ENCODE peak calls at places on chromosomes 7 and 10, in nine cellular contexts. T is GM06990, X is cardiac muscle cell, A is cardiac fibroblast, M is Calu3, O is body of pancreas, C is GM20000, S is WTC11, K is fibroblast of lung. R is an unnamed sample.

GRCh38 chr10:82814635-82815034 is 939.6 kb downstream of the NRG3 start:
- DNase-seq in T (no peak), X (no peak), A (peak), M (no peak), O (no peak), C (no peak), S (no peak), K (peak), R (no peak)

GRCh38 chr10:126090911-126091728 is 194.8 kb downstream of the FANK1 start:
- DNase-seq in T (no peak), X (peak), A (peak), M (peak), O (no peak), C (no peak), S (no peak), K (peak), R (no peak)

GRCh38 chr7:15015545-15016314 is 113.2 kb upstream of the DGKB start:
- DNase-seq in T (no peak), X (peak), A (peak), M (peak), O (peak), C (peak), S (peak), K (peak), R (peak)

GRCh38 chr7:106766551-106766950 is 98.5 kb upstream of the PIK3CG start:
- DNase-seq in T (no peak), X (no peak), A (no peak), M (no peak), O (no peak), C (no peak), S (no peak), K (no peak), R (no peak)

GRCh38 chr7:114929570-114929969 is 7.7 kb downstream of the MDFIC start:
- DNase-seq in T (no peak), X (no peak), A (no peak), M (no peak), O (no peak), C (no peak), S (no peak), K (no peak), R (no peak)

GRCh38 chr10:16887565-16887964 is 70.3 kb upstream of the RSU1 start:
- DNase-seq in T (no peak), X (peak), A (peak), M (no peak), O (no peak), C (no peak), S (no peak), K (peak), R (no peak)

GRCh38 chr7:87876759-87877234 is 504 bp downstream of the DBF4 start:
- DNase-seq in T (no peak), X (peak), A (peak), M (peak), O (peak), C (peak), S (peak), K (peak), R (peak)

GRCh38 chr7:158812684-158813083 is 16.6 kb downstream of the ESYT2 start:
- DNase-seq in T (no peak), X (no peak), A (no peak), M (no peak), O (no peak), C (no peak), S (no peak), K (no peak), R (no peak)

GRCh38 chr7:29078286-29078685 is 68.1 kb downstream of the CPVL start:
- DNase-seq in T (no peak), X (no peak), A (no peak), M (no peak), O (no peak), C (no peak), S (no peak), K (no peak), R (no peak)

GRCh38 chr7:128777156-128778123 is 1.8 kb upstream of the OPN1SW start:
- DNase-seq in T (no peak), X (peak), A (peak), M (no peak), O (no peak), C (no peak), S (no peak), K (no peak), R (no peak)

GRCh38 chr10:93445097-93445960 is 36.8 kb downstream of the MYOF start:
- DNase-seq in T (no peak), X (peak), A (peak), M (peak), O (peak), C (no peak), S (peak), K (peak), R (peak)

GRCh38 chr7:111029574-111030357 is 61.2 kb upstream of the LRRN3 start:
- DNase-seq in T (peak), X (peak), A (peak), M (no peak), O (no peak), C (peak), S (no peak), K (peak), R (no peak)

GRCh38 chr10:117936136-117936535 is 110.6 kb downstream of the RAB11FIP2 start:
- DNase-seq in T (no peak), X (peak), A (peak), M (no peak), O (no peak), C (no peak), S (no peak), K (no peak), R (no peak)

GRCh38 chr7:129188372-129188891 is at the start of gene SMO:
- DNase-seq in T (no peak), X (peak), A (no peak), M (no peak), O (peak), C (peak), S (peak), K (peak), R (peak)

GRCh38 chr7:51133992-51134391 is 182.6 kb downstream of the COBL start:
- DNase-seq in T (no peak), X (peak), A (peak), M (no peak), O (no peak), C (no peak), S (no peak), K (no peak), R (no peak)

GRCh38 chr10:132446661-132447445 is 49.9 kb downstream of the PWWP2B start:
- DNase-seq in T (peak), X (peak), A (peak), M (peak), O (peak), C (peak), S (no peak), K (peak), R (no peak)

GRCh38 chr10:11150876-11151275 is 133.2 kb downstream of the CELF2 start:
- DNase-seq in T (no peak), X (no peak), A (no peak), M (no peak), O (no peak), C (no peak), S (no peak), K (no peak), R (no peak)

GRCh38 chr10:132627736-132628512 is 90.3 kb downstream of the INPP5A start:
- DNase-seq in T (no peak), X (peak), A (peak), M (no peak), O (no peak), C (peak), S (peak), K (peak), R (no peak)

GRCh38 chr7:34158754-34159153 is 253.4 kb downstream of the BMPER start:
- DNase-seq in T (no peak), X (no peak), A (no peak), M (no peak), O (no peak), C (no peak), S (peak), K (no peak), R (no peak)

GRCh38 chr10:25059990-25060389 is 43.6 kb downstream of the THNSL1 start:
- DNase-seq in T (no peak), X (peak), A (peak), M (peak), O (peak), C (no peak), S (no peak), K (peak), R (no peak)

GRCh38 chr7:156022483-156023459 is 210.5 kb upstream of the SHH start:
- DNase-seq in T (no peak), X (no peak), A (no peak), M (no peak), O (no peak), C (no peak), S (no peak), K (no peak), R (no peak)

GRCh38 chr7:158263964-158264748 is 323.5 kb downstream of the PTPRN2 start:
- DNase-seq in T (no peak), X (no peak), A (no peak), M (no peak), O (no peak), C (no peak), S (no peak), K (no peak), R (no peak)

GRCh38 chr7:4889682-4890081 is 6.2 kb upstream of the RADIL start:
- DNase-seq in T (no peak), X (no peak), A (no peak), M (no peak), O (no peak), C (no peak), S (no peak), K (no peak), R (no peak)

GRCh38 chr10:3992374-3993178 is 207.6 kb upstream of the KLF6 start:
- DNase-seq in T (no peak), X (no peak), A (no peak), M (no peak), O (no peak), C (no peak), S (no peak), K (no peak), R (peak)

GRCh38 chr10:96673318-96674099 is 46.8 kb downstream of the PIK3AP1 start:
- DNase-seq in T (no peak), X (peak), A (peak), M (peak), O (peak), C (peak), S (no peak), K (peak), R (no peak)

GRCh38 chr7:116525913-116526857 is 1.3 kb downstream of the CAV1 start:
- DNase-seq in T (peak), X (peak), A (peak), M (peak), O (peak), C (peak), S (peak), K (peak), R (peak)

GRCh38 chr7:15544050-15544449 is 17.8 kb downstream of the AGMO start:
- DNase-seq in T (no peak), X (no peak), A (no peak), M (no peak), O (no peak), C (no peak), S (no peak), K (no peak), R (no peak)

GRCh38 chr10:35508647-35509046 is 96.5 kb upstream of the GJD4 start:
- DNase-seq in T (no peak), X (no peak), A (no peak), M (no peak), O (no peak), C (no peak), S (no peak), K (no peak), R (no peak)

GRCh38 chr7:120554960-120555571 is 282.1 kb downstream of the KCND2 start:
- DNase-seq in T (no peak), X (peak), A (peak), M (peak), O (peak), C (peak), S (peak), K (peak), R (peak)

GRCh38 chr7:78490526-78490925 is 692.0 kb downstream of the PHTF2 start:
- DNase-seq in T (no peak), X (no peak), A (no peak), M (no peak), O (no peak), C (no peak), S (no peak), K (no peak), R (no peak)

GRCh38 chr7:123770378-123770777 is 21.6 kb upstream of the WASL start:
- DNase-seq in T (peak), X (peak), A (peak), M (peak), O (no peak), C (peak), S (no peak), K (peak), R (no peak)

GRCh38 chr7:90432752-90433151 is 29.5 kb downstream of the CLDN12 start:
- DNase-seq in T (no peak), X (no peak), A (no peak), M (no peak), O (no peak), C (no peak), S (no peak), K (no peak), R (no peak)

GRCh38 chr7:117639966-117640365 is 160.1 kb downstream of the CFTR start:
- DNase-seq in T (no peak), X (no peak), A (no peak), M (no peak), O (no peak), C (no peak), S (no peak), K (no peak), R (no peak)

GRCh38 chr10:110163841-110164240 is 43.6 kb upstream of the MXI1 start:
- DNase-seq in T (no peak), X (no peak), A (no peak), M (no peak), O (no peak), C (no peak), S (no peak), K (no peak), R (no peak)

GRCh38 chr10:96496281-96496925 is 17.3 kb downstream of the TLL2 start:
- DNase-seq in T (no peak), X (peak), A (peak), M (no peak), O (no peak), C (no peak), S (peak), K (peak), R (peak)

GRCh38 chr7:1693991-1694524 is 24.0 kb downstream of the ELFN1 start:
- DNase-seq in T (no peak), X (peak), A (peak), M (peak), O (peak), C (no peak), S (peak), K (peak), R (peak)

GRCh38 chr10:124554085-124554858 is 92.6 kb downstream of the LHPP start:
- DNase-seq in T (no peak), X (no peak), A (no peak), M (no peak), O (no peak), C (no peak), S (peak), K (no peak), R (no peak)

GRCh38 chr7:39892361-39892760 is 57.7 kb upstream of the CDK13 start:
- DNase-seq in T (no peak), X (no peak), A (no peak), M (peak), O (no peak), C (no peak), S (no peak), K (no peak), R (no peak)

GRCh38 chr10:71985542-71986250 is 21.5 kb downstream of the CHST3 start:
- DNase-seq in T (peak), X (peak), A (peak), M (no peak), O (no peak), C (peak), S (no peak), K (peak), R (no peak)

DNA sequence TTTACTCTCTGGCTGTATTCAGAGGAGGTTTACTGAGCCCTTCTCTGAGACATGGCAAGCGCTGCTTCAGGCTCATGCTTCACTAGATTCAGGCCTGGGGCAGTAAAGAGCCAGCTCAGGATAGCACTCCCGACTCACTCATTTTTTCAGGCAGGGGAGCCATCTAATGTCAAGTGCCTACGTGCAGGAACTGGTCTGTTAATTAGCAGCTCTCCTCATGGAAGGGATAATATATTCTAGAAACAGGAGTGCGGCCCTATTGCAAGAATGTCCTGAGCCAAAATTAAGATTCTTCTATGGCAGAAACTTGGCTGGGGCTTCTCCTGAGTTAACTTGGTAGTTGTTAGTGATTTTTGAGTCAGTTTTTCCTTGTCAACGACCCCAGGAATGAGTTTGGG is 111.3 kb downstream of the EGFR start:
- DNase-seq in T (no peak), X (peak), A (peak), M (no peak), O (no peak), C (no peak), S (no peak), K (peak), R (no peak)
- TF ChIP-seq CTCF in T (no peak), X (no peak), A (no peak), M (no peak), O (no peak), C (no peak), S (no peak), K (no peak), R (no peak)

GRCh38 chr7:100429637-100430449 is at the start of gene MEPCE:
- DNase-seq in T (peak), X (peak), A (peak), M (peak), O (peak), C (peak), S (peak), K (peak), R (peak)

GRCh38 chr7:100427762-100428198 is 723 bp downstream of the ZCWPW1 start:
- DNase-seq in T (no peak), X (no peak), A (no peak), M (no peak), O (no peak), C (no peak), S (no peak), K (no peak), R (no peak)

GRCh38 chr7:100430450-100431285 is 1.0 kb downstream of the MEPCE start:
- DNase-seq in T (peak), X (peak), A (peak), M (no peak), O (no peak), C (peak), S (peak), K (no peak), R (no peak)

GRCh38 chr7:100428199-100428966 is at the start of gene ZCWPW1:
- DNase-seq in T (peak), X (peak), A (peak), M (peak), O (peak), C (peak), S (peak), K (peak), R (peak)

GRCh38 chr7:100428967-100429636 is 529 bp upstream of the MEPCE start:
- DNase-seq in T (peak), X (peak), A (peak), M (peak), O (peak), C (peak), S (peak), K (peak), R (peak)
- TF ChIP-seq CTCF in T (no peak), X (no peak), A (peak), M (no peak), O (no peak), C (no peak), S (no peak), K (no peak), R (no peak)

GRCh38 chr7:112963634-112964033 is 123.0 kb downstream of the GPR85 start:
- DNase-seq in T (no peak), X (no peak), A (no peak), M (no peak), O (no peak), C (no peak), S (no peak), K (no peak), R (no peak)

GRCh38 chr7:112962815-112963214 is 123.8 kb downstream of the GPR85 start:
- DNase-seq in T (no peak), X (no peak), A (no peak), M (no peak), O (no peak), C (no peak), S (no peak), K (no peak), R (no peak)

GRCh38 chr7:112958775-112959174 is 127.9 kb downstream of the GPR85 start:
- DNase-seq in T (no peak), X (no peak), A (no peak), M (no peak), O (no peak), C (no peak), S (no peak), K (no peak), R (no peak)

DNA sequence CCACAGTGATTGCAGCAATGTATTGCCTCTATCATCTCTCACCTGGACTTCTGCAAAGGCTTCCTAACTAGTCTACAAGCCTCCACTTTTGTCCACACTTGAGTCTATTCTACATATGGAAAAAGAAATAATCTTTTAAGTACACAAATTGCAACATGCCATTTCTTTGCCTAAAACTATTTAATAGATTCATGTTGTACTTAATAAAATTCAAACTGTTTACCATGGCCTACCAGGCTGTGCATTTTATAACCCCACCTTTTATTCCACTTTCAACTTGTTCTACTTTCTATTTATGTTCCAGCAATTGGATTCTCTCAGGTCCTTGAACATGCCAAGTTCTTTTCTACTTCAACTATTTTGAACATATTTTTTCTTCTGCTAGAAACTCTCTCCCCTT is 128.7 kb downstream of the GPR85 start:
- DNase-seq in T (no peak), X (no peak), A (no peak), M (no peak), O (no peak), C (no peak), S (no peak), K (no peak), R (no peak)
- TF ChIP-seq CTCF in T (no peak), X (no peak), A (no peak), M (no peak), O (no peak), C (no peak), S (no peak), K (no peak), R (no peak)

DNA sequence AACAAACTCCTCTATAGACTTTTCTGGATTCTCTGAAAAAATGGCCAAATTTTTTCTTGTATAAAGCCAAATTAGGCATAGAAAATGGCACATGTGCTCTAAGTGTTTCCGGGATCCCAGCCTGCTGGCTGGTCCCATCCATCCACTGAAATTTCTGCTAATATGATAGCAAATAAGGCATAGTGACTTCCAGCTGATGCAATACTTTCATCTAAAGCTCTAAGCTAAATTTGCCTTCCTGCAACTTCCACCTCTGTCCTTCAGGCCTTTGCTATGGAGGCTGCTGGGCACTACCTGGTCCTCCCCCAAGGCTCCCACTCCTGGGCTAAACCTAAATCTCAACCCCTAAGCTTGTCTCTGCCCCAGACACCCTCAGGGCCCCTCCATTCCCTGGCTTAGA is 20.5 kb downstream of the MYH16 start:
- DNase-seq in T (no peak), X (no peak), A (no peak), M (no peak), O (no peak), C (no peak), S (no peak), K (peak), R (no peak)
- TF ChIP-seq CTCF in T (no peak), X (no peak), A (no peak), M (no peak), O (no peak), C (no peak), S (no peak), K (no peak), R (no peak)